ENCODE peak calls at places on chromosome 9, in six cellular contexts. R is stimulated activated CD8-positive, alpha-beta memory T cell treated with anti-CD3 and anti-CD28 coated beads, Interleukin-15, amount 100 ng/mL, for 24 hours; M is HT1080; U is amniotic stem cell; P is HEK293T; V is GM04503. D is an unnamed sample.

GRCh38 chr9:115106642-115107041 is 11.3 kb downstream of the TNC start:
- DNase-seq in R (no peak), M (peak), U (no peak), P (no peak), V (no peak), D (no peak)

GRCh38 chr9:113446323-113446740 is 17.2 kb upstream of the RGS3 start:
- DNase-seq in R (no peak), M (peak), U (peak), P (peak), V (no peak), D (no peak)

GRCh38 chr9:129483467-129484324 is 137.2 kb downstream of the C9orf50 start:
- DNase-seq in R (no peak), M (peak), U (peak), P (peak), V (no peak), D (no peak)

GRCh38 chr9:14313378-14313940 is 482 bp downstream of the NFIB start:
- DNase-seq in R (no peak), M (peak), U (peak), P (no peak), V (no peak), D (peak)

GRCh38 chr9:113350338-113350672 is 964 bp downstream of the BSPRY start:
- DNase-seq in R (no peak), M (no peak), U (no peak), P (no peak), V (no peak), D (no peak)

GRCh38 chr9:79768199-79768598 is 196.4 kb downstream of the TLE4 start:
- DNase-seq in R (no peak), M (no peak), U (no peak), P (peak), V (no peak), D (peak)

GRCh38 chr9:137317979-137318511 is 16.0 kb upstream of the NRARP start:
- DNase-seq in R (no peak), M (no peak), U (no peak), P (no peak), V (no peak), D (no peak)

GRCh38 chr9:121160025-121160424 is 41.6 kb downstream of the RAB14 start:
- DNase-seq in R (no peak), M (no peak), U (no peak), P (no peak), V (no peak), D (no peak)

GRCh38 chr9:133031130-133031422 is 279 bp downstream of the GTF3C5 start:
- DNase-seq in R (no peak), M (no peak), U (no peak), P (no peak), V (no peak), D (no peak)

GRCh38 chr9:5909999-5910398 is 19.3 kb downstream of the MLANA start:
- DNase-seq in R (no peak), M (peak), U (no peak), P (no peak), V (no peak), D (no peak)

GRCh38 chr9:22124263-22125011 is 115.3 kb upstream of the CDKN2B start:
- DNase-seq in R (no peak), M (no peak), U (no peak), P (peak), V (no peak), D (no peak)